ENCODE peak calls at places on chromosome 2, in five cellular contexts. M is mammary epithelial cell; K is activated CD4-positive, alpha-beta T cell treated with anti-CD3 and anti-CD28 coated beads, Interleukin-2, amount 50 U/mL, for 24 hours; S is activated B cell treated with CpG ODN at 0.5 μM for 24 hours; O is AG20443. C is an unnamed sample.

GRCh38 chr2:110866496-110866895 is 134.1 kb downstream of the ACOXL start:
- DNase-seq in O (no peak), M (no peak), S (no peak), K (no peak), C (no peak)

GRCh38 chr2:105299290-105299689 is 30.2 kb downstream of the TGFBRAP1 start:
- DNase-seq in M (no peak), S (no peak), O (no peak), K (no peak), C (no peak)

GRCh38 chr2:113079123-113079522 is 11.4 kb downstream of the IL1F10 start:
- DNase-seq in M (peak), O (no peak), K (no peak), S (no peak), C (no peak)

GRCh38 chr2:161068670-161069069 is 91.6 kb upstream of the TANK start:
- DNase-seq in O (no peak), K (no peak), S (no peak), M (no peak), C (no peak)

GRCh38 chr2:207166039-207166348 is 246 bp upstream of the KLF7 start:
- DNase-seq in O (peak), M (peak), K (peak), S (peak), C (peak)

GRCh38 chr2:60385648-60386047 is 167.8 kb downstream of the BCL11A start:
- DNase-seq in O (peak), K (no peak), M (no peak), S (no peak), C (no peak)

GRCh38 chr2:10325278-10326145 is 22.8 kb downstream of the HPCAL1 start:
- DNase-seq in S (no peak), K (no peak), M (no peak), O (no peak), C (no peak)

GRCh38 chr2:52423655-52424054 is 1343.9 kb upstream of the CHAC2 start:
- DNase-seq in K (no peak), M (no peak), O (no peak), S (no peak), C (no peak)

GRCh38 chr2:54497738-54498680 is 41.9 kb downstream of the SPTBN1 start:
- DNase-seq in M (no peak), S (no peak), O (peak), K (no peak), C (peak)

GRCh38 chr2:126910637-126911036 is 11.9 kb downstream of the TEX51 start:
- DNase-seq in K (no peak), M (no peak), O (no peak), S (no peak), C (no peak)

GRCh38 chr2:20205915-20206524 is 18.9 kb downstream of the SDC1 start:
- DNase-seq in K (no peak), O (no peak), M (peak), S (no peak), C (no peak)

GRCh38 chr2:133836691-133837090 is 268.4 kb upstream of the NCKAP5 start:
- DNase-seq in M (no peak), S (no peak), K (no peak), O (peak), C (no peak)

GRCh38 chr2:74441111-74441689 is 537 bp downstream of the RTKN start:
- DNase-seq in M (no peak), K (no peak), O (no peak), S (no peak), C (no peak)

GRCh38 chr2:57937456-57937855 is 109.2 kb upstream of the VRK2 start:
- DNase-seq in M (no peak), O (no peak), K (no peak), S (no peak), C (no peak)

GRCh38 chr2:42770288-42771131 is 6.6 kb upstream of the OXER1 start:
- DNase-seq in O (peak), M (peak), S (no peak), K (no peak), C (peak)

GRCh38 chr2:125658583-125658982 is 997.4 kb upstream of the GYPC start:
- DNase-seq in K (no peak), S (no peak), M (no peak), O (no peak), C (no peak)

GRCh38 chr2:38750011-38750792 is 959 bp downstream of the SRSF7 start:
- DNase-seq in S (peak), O (peak), K (no peak), M (peak), C (peak)

GRCh38 chr2:76197842-76198448 is 487.2 kb upstream of the GCFC2 start:
- DNase-seq in S (no peak), M (peak), O (peak), K (no peak), C (peak)

GRCh38 chr2:190256087-190256486 is 63.5 kb downstream of the HIBCH start:
- DNase-seq in M (no peak), O (no peak), K (no peak), S (no peak), C (no peak)

GRCh38 chr2:232028071-232028470 is 66.6 kb downstream of the DIS3L2 start:
- DNase-seq in O (no peak), M (no peak), S (no peak), K (no peak), C (no peak)

GRCh38 chr2:37851828-37852584 is 73.1 kb upstream of the RMDN2 start:
- DNase-seq in S (no peak), M (no peak), O (no peak), K (no peak), C (no peak)

GRCh38 chr2:74379851-74380789 is at the start of gene DCTN1:
- DNase-seq in K (no peak), M (peak), O (peak), S (no peak), C (peak)

GRCh38 chr2:161273038-161273760 is 35.0 kb upstream of the PSMD14 start:
- DNase-seq in M (peak), K (no peak), S (no peak), O (peak), C (peak)

GRCh38 chr2:58447586-58447985 is 206.5 kb upstream of the FANCL start:
- DNase-seq in S (no peak), K (no peak), M (peak), O (no peak), C (no peak)

GRCh38 chr2:121285077-121285449 is at the start of gene TFCP2L1:
- DNase-seq in S (no peak), O (peak), K (no peak), M (peak), C (no peak)

GRCh38 chr2:53087282-53087882 is 680.2 kb upstream of the CHAC2 start:
- DNase-seq in S (no peak), K (no peak), M (peak), O (peak), C (peak)

GRCh38 chr2:241036397-241036963 is 38.1 kb downstream of the SNED1 start:
- DNase-seq in S (peak), M (peak), O (no peak), K (no peak), C (no peak)

GRCh38 chr2:223228871-223229270 is 176.9 kb downstream of the KCNE4 start:
- DNase-seq in O (no peak), M (no peak), K (no peak), S (no peak), C (no peak)

GRCh38 chr2:69995511-69995910 is 34.1 kb upstream of the ASPRV1 start:
- DNase-seq in O (no peak), M (no peak), S (no peak), K (no peak), C (no peak)

GRCh38 chr2:120425014-120425413 is 79.1 kb downstream of the INHBB start:
- DNase-seq in O (no peak), K (no peak), S (no peak), M (no peak), C (no peak)

GRCh38 chr2:240816584-240817495 is 3.2 kb downstream of the KIF1A start:
- DNase-seq in O (no peak), M (no peak), S (peak), K (no peak), C (no peak)

GRCh38 chr2:235551965-235552364 is 58.1 kb downstream of the AGAP1 start:
- DNase-seq in M (peak), S (no peak), O (peak), K (no peak), C (peak)

GRCh38 chr2:37730037-37730813 is 58.8 kb upstream of the CDC42EP3 start:
- DNase-seq in M (no peak), K (no peak), S (no peak), O (no peak), C (no peak)

GRCh38 chr2:45812039-45812500 is 160.6 kb downstream of the PRKCE start:
- DNase-seq in M (peak), S (no peak), O (no peak), K (no peak), C (peak)

C was measured in endothelial cell of umbilical vein.